ENCODE peak calls at places on chromosomes 11 and 22, in five cellular contexts. R, I, H, Z and M are unnamed samples.
A peak's percentile ranks its signal among the peaks of the same experiment; 100 is the strongest.

GRCh38 chr11:45392621-45393183 is 106.6 kb upstream of the SYT13 start:
- DNase-seq in H (no peak), R (no peak), Z (no peak), I (no peak), M (no peak)

GRCh38 chr11:86497310-86497709 is 122.6 kb downstream of the CCDC81 start:
- DNase-seq in H (no peak), R (no peak), I (no peak), Z (no peak), M (no peak)

GRCh38 chr22:24466831-24467249 is 28.3 kb upstream of the UPB1 start:
- DNase-seq in I (no peak), Z (no peak), H (peak; percentile 32), R (no peak), M (peak; percentile 67)

GRCh38 chr11:45815747-45816146 is 10.8 kb downstream of the SLC35C1 start:
- DNase-seq in R (no peak), I (no peak), H (no peak), Z (no peak), M (peak; percentile 41)

GRCh38 chr11:13280777-13281176 is 3.2 kb downstream of the BMAL1 start:
- DNase-seq in R (no peak), I (no peak), H (no peak), Z (no peak), M (no peak)

GRCh38 chr22:25448435-25449051 is 115.9 kb upstream of the GRK3 start:
- DNase-seq in Z (no peak), R (no peak), I (no peak), H (no peak), M (peak; percentile 46)

GRCh38 chr11:131662310-131662709 is 291.9 kb downstream of the NTM start:
- DNase-seq in I (no peak), R (no peak), H (no peak), Z (no peak), M (no peak)

GRCh38 chr11:1387961-1388762 is 1.6 kb upstream of the BRSK2 start:
- DNase-seq in I (peak; percentile 18), R (no peak), Z (no peak), H (no peak), M (no peak)

GRCh38 chr11:115409691-115410220 is 94.5 kb downstream of the CADM1 start:
- DNase-seq in H (peak; percentile 8), R (no peak), Z (no peak), I (peak; percentile 94), M (peak; percentile 23)

GRCh38 chr11:100667449-100667848 is 19.6 kb upstream of the ARHGAP42 start:
- DNase-seq in R (no peak), H (no peak), Z (no peak), I (no peak), M (no peak)

GRCh38 chr11:110337570-110338193 is 41.3 kb upstream of the RDX start:
- DNase-seq in R (no peak), I (no peak), H (peak; percentile 33), Z (no peak), M (no peak)

GRCh38 chr11:119878990-119879389 is 150.0 kb upstream of the NECTIN1 start:
- DNase-seq in R (no peak), H (no peak), Z (no peak), I (no peak), M (no peak)

GRCh38 chr22:23388492-23389009 is 191.5 kb downstream of the IGLL1 start:
- DNase-seq in Z (no peak), R (no peak), I (no peak), H (no peak), M (no peak)

GRCh38 chr11:114080769-114081168 is 21.3 kb downstream of the ZBTB16 start:
- DNase-seq in I (no peak), R (no peak), Z (no peak), H (no peak), M (no peak)

GRCh38 chr11:132048040-132048439 is 677.6 kb downstream of the NTM start:
- DNase-seq in R (no peak), I (no peak), H (no peak), Z (no peak), M (no peak)

GRCh38 chr11:118223992-118224391 is 819 bp downstream of the JAML start:
- DNase-seq in I (no peak), R (no peak), Z (no peak), H (no peak), M (no peak)

GRCh38 chr11:76788661-76789442 is 5.7 kb downstream of the TSKU start:
- DNase-seq in I (peak; percentile 66), R (no peak), Z (no peak), H (no peak), M (no peak)

GRCh38 chr11:67111261-67111660 is 7.8 kb upstream of the KDM2A start:
- DNase-seq in R (no peak), H (no peak), I (no peak), Z (no peak), M (no peak)

DNA sequence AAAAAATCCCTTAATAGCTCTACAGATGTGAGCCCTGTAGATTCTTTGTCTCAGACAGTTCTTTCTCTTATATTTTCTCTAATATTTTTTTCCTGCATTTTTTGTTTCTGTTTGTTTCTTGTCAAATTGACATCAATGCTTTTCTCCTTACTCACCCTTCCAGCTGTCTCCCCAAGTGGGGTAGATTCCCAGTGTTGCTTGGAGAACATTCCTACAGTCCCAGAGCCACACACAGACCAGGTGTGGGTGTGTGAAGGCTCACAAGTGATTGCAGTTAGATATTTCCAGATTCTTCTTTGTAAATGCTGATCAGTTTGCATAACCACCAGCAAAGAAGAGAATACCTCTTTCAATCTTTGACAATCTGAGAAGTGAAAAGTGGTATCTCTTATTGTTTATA is 7.5 kb downstream of the VPS51 start:
- DNase-seq in Z (no peak), H (no peak), R (no peak), I (no peak), M (no peak)
- TF ChIP-seq SUZ12 in Z (no peak), H (no peak), R (no peak), I (no peak), M (no peak)

DNA sequence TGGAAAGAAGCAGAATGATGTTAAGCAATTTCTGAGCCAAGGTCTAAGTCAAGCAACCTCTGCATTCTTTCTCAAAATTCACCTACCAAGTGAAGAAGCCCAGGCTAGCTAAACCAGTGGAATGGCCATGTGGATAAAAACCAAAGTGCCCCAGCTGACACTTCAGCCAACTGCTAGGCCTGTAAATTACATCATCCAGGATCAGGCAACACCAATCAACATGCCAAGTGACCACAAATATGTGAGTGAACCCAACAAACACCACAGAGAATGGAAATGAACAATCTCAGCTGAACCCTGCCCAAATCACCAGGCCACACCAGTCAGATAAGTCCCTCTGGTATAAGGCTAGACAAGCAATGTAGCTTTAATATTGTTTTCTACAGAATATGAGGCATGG is 25.1 kb upstream of the FJX1 start:
- DNase-seq in Z (no peak), I (no peak), R (no peak), H (no peak), M (no peak)
- TF ChIP-seq SUZ12 in Z (no peak), I (no peak), R (no peak), H (no peak), M (no peak)

GRCh38 chr22:35312198-35313059 is 12.7 kb downstream of the TOM1 start:
- DNase-seq in I (peak; percentile 90), Z (no peak), R (no peak), H (no peak), M (no peak)
- TF ChIP-seq SUZ12 in I (no peak), Z (no peak), R (no peak), H (no peak), M (no peak)

GRCh38 chr11:70924108-70924507 is 328.3 kb downstream of the SHANK2 start:
- DNase-seq in R (no peak), Z (no peak), H (no peak), I (no peak), M (no peak)

GRCh38 chr11:70926543-70926942 is 325.8 kb downstream of the SHANK2 start:
- DNase-seq in I (no peak), H (no peak), Z (no peak), R (no peak), M (no peak)

GRCh38 chr11:70928854-70929598 is 323.4 kb downstream of the SHANK2 start:
- DNase-seq in H (no peak), I (no peak), Z (no peak), R (no peak), M (no peak)

GRCh38 chr11:70921804-70922203 is 330.6 kb downstream of the SHANK2 start:
- DNase-seq in H (no peak), R (no peak), Z (no peak), I (no peak), M (no peak)

GRCh38 chr11:70925238-70925637 is 327.1 kb downstream of the SHANK2 start:
- DNase-seq in I (no peak), R (no peak), Z (no peak), H (no peak), M (no peak)
- TF ChIP-seq SUZ12 in I (no peak), R (no peak), Z (no peak), H (no peak), M (no peak)

GRCh38 chr22:38835888-38836301 is 7.9 kb downstream of the NPTXR start:
- DNase-seq in I (no peak), R (no peak), Z (no peak), H (no peak), M (no peak)
- TF ChIP-seq SUZ12 in I (no peak), R (no peak), Z (no peak), H (no peak), M (no peak)

GRCh38 chr11:8315463-8315862 is 51.8 kb upstream of the LMO1 start:
- DNase-seq in H (no peak), R (no peak), I (no peak), Z (no peak), M (no peak)
- TF ChIP-seq SUZ12 in H (no peak), R (no peak), I (no peak), Z (no peak), M (no peak)

DNA sequence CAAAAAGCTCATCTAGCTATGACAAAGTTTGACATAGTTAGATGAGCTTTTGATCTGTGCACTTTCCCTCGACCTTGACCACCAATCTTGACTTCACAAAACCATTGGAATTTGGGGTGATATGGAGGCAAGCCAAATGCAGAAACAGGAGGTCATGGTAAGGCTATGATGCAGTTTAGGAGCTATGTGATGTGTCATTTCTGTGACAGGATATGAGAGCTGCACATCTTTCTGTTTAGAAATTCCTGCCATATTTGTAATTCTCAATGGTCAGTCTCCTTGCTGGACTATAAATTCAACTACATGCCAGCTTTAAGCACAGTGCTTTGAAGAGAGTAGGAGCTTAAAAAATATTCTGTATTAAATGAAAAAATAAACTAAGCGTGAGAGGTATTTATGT is 12.9 kb downstream of the OR51B6 start:
- DNase-seq in H (no peak), R (no peak), I (no peak), Z (no peak), M (no peak)
- TF ChIP-seq SUZ12 in H (no peak), R (no peak), I (no peak), Z (no peak), M (no peak)